ENCODE peak calls at places on chromosome 9, in six cellular contexts. H, A, X, F, K and O are unnamed samples.

GRCh38 chr9:127066775-127067111 is 55.7 kb downstream of the ANGPTL2 start:
- DNase-seq in H (no peak), A (no peak), X (no peak), F (no peak), K (no peak), O (no peak)

GRCh38 chr9:82488319-82488701 is 499.7 kb downstream of the SPATA31D1 start:
- DNase-seq in H (no peak), A (no peak), X (no peak), F (no peak), K (no peak), O (peak)

GRCh38 chr9:83062011-83062652 is 810 bp downstream of the RASEF start:
- DNase-seq in H (no peak), A (no peak), X (peak), F (peak), K (no peak), O (peak)

GRCh38 chr9:25703826-25704357 is 25.6 kb upstream of the TUSC1 start:
- DNase-seq in H (no peak), A (no peak), X (no peak), F (peak), K (no peak), O (no peak)

GRCh38 chr9:962023-962422 is 14.4 kb upstream of the DMRT3 start:
- DNase-seq in H (no peak), A (no peak), X (no peak), F (peak), K (no peak), O (no peak)

GRCh38 chr9:133703571-133704399 is 34.4 kb downstream of the SARDH start:
- DNase-seq in H (no peak), A (no peak), X (peak), F (no peak), K (no peak), O (peak)

GRCh38 chr9:79707589-79707988 is 135.8 kb downstream of the TLE4 start:
- DNase-seq in H (no peak), A (no peak), X (no peak), F (no peak), K (no peak), O (no peak)

GRCh38 chr9:34594177-34594576 is 4.7 kb upstream of the CNTFR start:
- DNase-seq in H (no peak), A (no peak), X (no peak), F (no peak), K (no peak), O (no peak)

GRCh38 chr9:86655147-86655546 is 292.2 kb downstream of the GAS1 start:
- DNase-seq in H (no peak), A (no peak), X (no peak), F (peak), K (no peak), O (no peak)

GRCh38 chr9:4490705-4491620 is 695 bp downstream of the SLC1A1 start:
- DNase-seq in H (no peak), A (no peak), X (peak), F (peak), K (no peak), O (peak)

GRCh38 chr9:113632776-113633590 is 169.5 kb downstream of the RGS3 start:
- DNase-seq in H (no peak), A (no peak), X (peak), F (peak), K (no peak), O (no peak)

GRCh38 chr9:120439147-120439546 is 140.8 kb downstream of the CDK5RAP2 start:
- DNase-seq in H (no peak), A (no peak), X (peak), F (peak), K (no peak), O (peak)

GRCh38 chr9:16267336-16268036 is 603.0 kb downstream of the BNC2 start:
- DNase-seq in H (no peak), A (no peak), X (no peak), F (peak), K (no peak), O (peak)

GRCh38 chr9:114271556-114272510 is 51.1 kb upstream of the ORM1 start:
- DNase-seq in H (peak), A (no peak), X (peak), F (no peak), K (no peak), O (peak)

GRCh38 chr9:110316255-110316921 is 21.3 kb downstream of the TXNDC8 start:
- DNase-seq in H (no peak), A (no peak), X (no peak), F (no peak), K (no peak), O (peak)

GRCh38 chr9:117156150-117156688 is 258.6 kb downstream of the ASTN2 start:
- DNase-seq in H (no peak), A (no peak), X (no peak), F (no peak), K (no peak), O (peak)

GRCh38 chr9:70413798-70414775 is at the start of gene KLF9:
- DNase-seq in H (peak), A (peak), X (peak), F (peak), K (peak), O (peak)

GRCh38 chr9:70506159-70506558 is 91.7 kb upstream of the KLF9 start:
- DNase-seq in H (no peak), A (no peak), X (no peak), F (peak), K (no peak), O (no peak)

GRCh38 chr9:33416996-33417395 is 14.6 kb upstream of the AQP7 start:
- DNase-seq in H (no peak), A (no peak), X (no peak), F (no peak), K (no peak), O (peak)

GRCh38 chr9:94865599-94866456 is 139.3 kb downstream of the AOPEP start:
- DNase-seq in H (no peak), A (no peak), X (peak), F (peak), K (no peak), O (peak)

GRCh38 chr9:76897804-76898525 is 7.9 kb downstream of the PRUNE2 start:
- DNase-seq in H (no peak), A (no peak), X (no peak), F (no peak), K (no peak), O (no peak)

GRCh38 chr9:4674783-4675182 is 4.6 kb upstream of the CDC37L1 start:
- DNase-seq in H (no peak), A (no peak), X (no peak), F (peak), K (no peak), O (peak)